ENCODE peak calls at places on chromosomes 7 and 10, in nine cellular contexts. One of them, this sample, is unnamed.

GRCh38 chr7:136803028-136803427 is 65.4 kb upstream of the CHRM2 start:
- DNase-seq in transverse colon: no peak
- DNase-seq in breast epithelium: no peak
- DNase-seq in prostate gland: no peak
- DNase-seq in heart left ventricle: no peak
- DNase-seq in A549: no peak
- DNase-seq in spleen: no peak
- DNase-seq in right lobe of liver: no peak
- DNase-seq in K562: no peak
- DNase-seq in this sample: no peak

GRCh38 chr7:139661875-139662274 is 115.9 kb downstream of the HIPK2 start:
- DNase-seq in transverse colon: no peak
- DNase-seq in breast epithelium: no peak
- DNase-seq in prostate gland: no peak
- DNase-seq in heart left ventricle: no peak
- DNase-seq in A549: no peak
- DNase-seq in spleen: no peak
- DNase-seq in right lobe of liver: no peak
- DNase-seq in K562: no peak
- DNase-seq in this sample: no peak

GRCh38 chr7:13279854-13280435 is 592.5 kb downstream of the ARL4A start:
- DNase-seq in transverse colon: no peak
- DNase-seq in breast epithelium: no peak
- DNase-seq in prostate gland: no peak
- DNase-seq in heart left ventricle: no peak
- DNase-seq in A549: peak
- DNase-seq in spleen: no peak
- DNase-seq in right lobe of liver: no peak
- DNase-seq in K562: no peak
- DNase-seq in this sample: no peak

GRCh38 chr7:22628112-22628511 is 98.9 kb upstream of the IL6 start:
- DNase-seq in transverse colon: no peak
- DNase-seq in breast epithelium: no peak
- DNase-seq in prostate gland: no peak
- DNase-seq in heart left ventricle: no peak
- DNase-seq in A549: no peak
- DNase-seq in spleen: no peak
- DNase-seq in right lobe of liver: no peak
- DNase-seq in K562: no peak
- DNase-seq in this sample: no peak

GRCh38 chr10:72069751-72070501 is 18.4 kb downstream of the SPOCK2 start:
- DNase-seq in transverse colon: no peak
- DNase-seq in breast epithelium: no peak
- DNase-seq in prostate gland: no peak
- DNase-seq in heart left ventricle: no peak
- DNase-seq in A549: no peak
- DNase-seq in spleen: peak
- DNase-seq in right lobe of liver: no peak
- DNase-seq in K562: peak
- DNase-seq in this sample: no peak

GRCh38 chr10:49750546-49750945 is 11.6 kb downstream of the OGDHL start:
- DNase-seq in transverse colon: no peak
- DNase-seq in breast epithelium: no peak
- DNase-seq in prostate gland: peak
- DNase-seq in heart left ventricle: no peak
- DNase-seq in A549: no peak
- DNase-seq in spleen: peak
- DNase-seq in right lobe of liver: no peak
- DNase-seq in K562: peak
- DNase-seq in this sample: no peak

GRCh38 chr7:149252378-149252777 is 9.6 kb upstream of the ZNF783 start:
- DNase-seq in transverse colon: no peak
- DNase-seq in breast epithelium: no peak
- DNase-seq in prostate gland: no peak
- DNase-seq in heart left ventricle: no peak
- DNase-seq in A549: no peak
- DNase-seq in spleen: no peak
- DNase-seq in right lobe of liver: no peak
- DNase-seq in K562: no peak
- DNase-seq in this sample: no peak

GRCh38 chr7:79130715-79131114 is 322.8 kb downstream of the MAGI2 start:
- DNase-seq in transverse colon: no peak
- DNase-seq in breast epithelium: no peak
- DNase-seq in prostate gland: no peak
- DNase-seq in heart left ventricle: no peak
- DNase-seq in A549: no peak
- DNase-seq in spleen: no peak
- DNase-seq in right lobe of liver: no peak
- DNase-seq in K562: no peak
- DNase-seq in this sample: no peak

GRCh38 chr7:66925255-66925654 is 4.2 kb downstream of the TMEM248 start:
- DNase-seq in transverse colon: no peak
- DNase-seq in breast epithelium: no peak
- DNase-seq in prostate gland: no peak
- DNase-seq in heart left ventricle: no peak
- DNase-seq in A549: no peak
- DNase-seq in spleen: no peak
- DNase-seq in right lobe of liver: no peak
- DNase-seq in K562: no peak
- DNase-seq in this sample: no peak

GRCh38 chr7:44618754-44619153 is 12.3 kb downstream of the OGDH start:
- DNase-seq in transverse colon: no peak
- DNase-seq in breast epithelium: no peak
- DNase-seq in prostate gland: no peak
- DNase-seq in heart left ventricle: no peak
- DNase-seq in A549: no peak
- DNase-seq in spleen: no peak
- DNase-seq in right lobe of liver: no peak
- DNase-seq in K562: no peak
- DNase-seq in this sample: no peak

GRCh38 chr7:130930260-130930659 is 196.3 kb upstream of the KLF14 start:
- DNase-seq in transverse colon: peak
- DNase-seq in breast epithelium: no peak
- DNase-seq in prostate gland: no peak
- DNase-seq in heart left ventricle: no peak
- DNase-seq in A549: peak
- DNase-seq in spleen: peak
- DNase-seq in right lobe of liver: peak
- DNase-seq in K562: no peak
- DNase-seq in this sample: peak

GRCh38 chr10:46534828-46535524 is 21.5 kb downstream of the GPRIN2 start:
- DNase-seq in transverse colon: peak
- DNase-seq in breast epithelium: peak
- DNase-seq in prostate gland: no peak
- DNase-seq in heart left ventricle: peak
- DNase-seq in A549: peak
- DNase-seq in spleen: peak
- DNase-seq in right lobe of liver: peak
- DNase-seq in K562: no peak
- DNase-seq in this sample: peak

GRCh38 chr7:140723002-140723401 is 26.5 kb downstream of the NDUFB2 start:
- DNase-seq in transverse colon: no peak
- DNase-seq in breast epithelium: no peak
- DNase-seq in prostate gland: no peak
- DNase-seq in heart left ventricle: no peak
- DNase-seq in A549: no peak
- DNase-seq in spleen: no peak
- DNase-seq in right lobe of liver: no peak
- DNase-seq in K562: no peak
- DNase-seq in this sample: no peak

GRCh38 chr7:5384618-5385017 is 39.0 kb downstream of the TNRC18 start:
- DNase-seq in transverse colon: no peak
- DNase-seq in breast epithelium: no peak
- DNase-seq in prostate gland: no peak
- DNase-seq in heart left ventricle: no peak
- DNase-seq in A549: no peak
- DNase-seq in spleen: no peak
- DNase-seq in right lobe of liver: no peak
- DNase-seq in K562: no peak
- DNase-seq in this sample: no peak

GRCh38 chr10:93995598-93996271 is 2.0 kb downstream of the PLCE1 start:
- DNase-seq in transverse colon: no peak
- DNase-seq in breast epithelium: no peak
- DNase-seq in prostate gland: no peak
- DNase-seq in heart left ventricle: no peak
- DNase-seq in A549: no peak
- DNase-seq in spleen: no peak
- DNase-seq in right lobe of liver: no peak
- DNase-seq in K562: no peak
- DNase-seq in this sample: no peak

GRCh38 chr10:124323806-124324205 is 94.9 kb downstream of the OAT start:
- DNase-seq in transverse colon: no peak
- DNase-seq in breast epithelium: no peak
- DNase-seq in prostate gland: no peak
- DNase-seq in heart left ventricle: no peak
- DNase-seq in A549: no peak
- DNase-seq in spleen: peak
- DNase-seq in right lobe of liver: no peak
- DNase-seq in K562: no peak
- DNase-seq in this sample: no peak

GRCh38 chr10:124325658-124325965 is 93.1 kb downstream of the OAT start:
- DNase-seq in transverse colon: no peak
- DNase-seq in breast epithelium: no peak
- DNase-seq in prostate gland: no peak
- DNase-seq in heart left ventricle: no peak
- DNase-seq in A549: no peak
- DNase-seq in spleen: no peak
- DNase-seq in right lobe of liver: no peak
- DNase-seq in K562: no peak
- DNase-seq in this sample: no peak

GRCh38 chr10:124325998-124326636 is 92.6 kb downstream of the OAT start:
- DNase-seq in transverse colon: no peak
- DNase-seq in breast epithelium: no peak
- DNase-seq in prostate gland: no peak
- DNase-seq in heart left ventricle: no peak
- DNase-seq in A549: no peak
- DNase-seq in spleen: peak
- DNase-seq in right lobe of liver: no peak
- DNase-seq in K562: no peak
- DNase-seq in this sample: no peak

GRCh38 chr10:124324451-124324850 is 94.3 kb downstream of the OAT start:
- DNase-seq in transverse colon: no peak
- DNase-seq in breast epithelium: no peak
- DNase-seq in prostate gland: no peak
- DNase-seq in heart left ventricle: no peak
- DNase-seq in A549: no peak
- DNase-seq in spleen: peak
- DNase-seq in right lobe of liver: no peak
- DNase-seq in K562: no peak
- DNase-seq in this sample: no peak

GRCh38 chr10:124324856-124325657 is 93.7 kb downstream of the OAT start:
- DNase-seq in transverse colon: no peak
- DNase-seq in breast epithelium: no peak
- DNase-seq in prostate gland: no peak
- DNase-seq in heart left ventricle: no peak
- DNase-seq in A549: no peak
- DNase-seq in spleen: peak
- DNase-seq in right lobe of liver: no peak
- DNase-seq in K562: no peak
- DNase-seq in this sample: no peak
- H3K27ac ChIP-seq in transverse colon: no peak
- H3K27ac ChIP-seq in breast epithelium: no peak
- H3K27ac ChIP-seq in prostate gland: no peak
- H3K27ac ChIP-seq in heart left ventricle: no peak
- H3K27ac ChIP-seq in A549: no peak
- H3K27ac ChIP-seq in spleen: no peak
- H3K27ac ChIP-seq in right lobe of liver: no peak
- H3K27ac ChIP-seq in K562: no peak
- H3K27ac ChIP-seq in this sample: no peak

GRCh38 chr7:151088856-151089699 is 2.8 kb downstream of the AGAP3 start:
- DNase-seq in transverse colon: peak
- DNase-seq in breast epithelium: peak
- DNase-seq in prostate gland: peak
- DNase-seq in heart left ventricle: peak
- DNase-seq in A549: no peak
- DNase-seq in spleen: peak
- DNase-seq in right lobe of liver: peak
- DNase-seq in K562: no peak
- DNase-seq in this sample: no peak
- TF ChIP-seq POLR2A in transverse colon: peak
- TF ChIP-seq POLR2A in breast epithelium: peak
- TF ChIP-seq POLR2A in prostate gland: peak
- TF ChIP-seq POLR2A in heart left ventricle: no peak
- TF ChIP-seq POLR2A in A549: no peak
- TF ChIP-seq POLR2A in spleen: no peak
- TF ChIP-seq POLR2A in right lobe of liver: peak
- TF ChIP-seq POLR2A in K562: no peak
- TF ChIP-seq POLR2A in this sample: no peak

GRCh38 chr10:22723343-22723779 is 9.0 kb upstream of the PIP4K2A start:
- DNase-seq in transverse colon: peak
- DNase-seq in breast epithelium: no peak
- DNase-seq in prostate gland: no peak
- DNase-seq in heart left ventricle: no peak
- DNase-seq in A549: no peak
- DNase-seq in spleen: no peak
- DNase-seq in right lobe of liver: no peak
- DNase-seq in K562: no peak
- DNase-seq in this sample: peak
- H3K27ac ChIP-seq in transverse colon: no peak
- H3K27ac ChIP-seq in breast epithelium: no peak
- H3K27ac ChIP-seq in prostate gland: no peak
- H3K27ac ChIP-seq in heart left ventricle: no peak
- H3K27ac ChIP-seq in A549: no peak
- H3K27ac ChIP-seq in spleen: peak
- H3K27ac ChIP-seq in right lobe of liver: no peak
- H3K27ac ChIP-seq in K562: no peak
- H3K27ac ChIP-seq in this sample: no peak

GRCh38 chr7:38678342-38679054 is 47.3 kb upstream of the AMPH start:
- DNase-seq in transverse colon: no peak
- DNase-seq in breast epithelium: no peak
- DNase-seq in prostate gland: no peak
- DNase-seq in heart left ventricle: no peak
- DNase-seq in A549: no peak
- DNase-seq in spleen: no peak
- DNase-seq in right lobe of liver: no peak
- DNase-seq in K562: no peak
- DNase-seq in this sample: no peak

GRCh38 chr7:38679419-38679818 is 48.2 kb upstream of the AMPH start:
- DNase-seq in transverse colon: no peak
- DNase-seq in breast epithelium: no peak
- DNase-seq in prostate gland: no peak
- DNase-seq in heart left ventricle: no peak
- DNase-seq in A549: no peak
- DNase-seq in spleen: no peak
- DNase-seq in right lobe of liver: no peak
- DNase-seq in K562: no peak
- DNase-seq in this sample: no peak

GRCh38 chr7:38685851-38686250 is 54.7 kb upstream of the AMPH start:
- DNase-seq in transverse colon: no peak
- DNase-seq in breast epithelium: no peak
- DNase-seq in prostate gland: no peak
- DNase-seq in heart left ventricle: no peak
- DNase-seq in A549: no peak
- DNase-seq in spleen: no peak
- DNase-seq in right lobe of liver: no peak
- DNase-seq in K562: no peak
- DNase-seq in this sample: no peak

GRCh38 chr7:38682602-38683001 is 51.4 kb upstream of the AMPH start:
- DNase-seq in transverse colon: no peak
- DNase-seq in breast epithelium: no peak
- DNase-seq in prostate gland: no peak
- DNase-seq in heart left ventricle: no peak
- DNase-seq in A549: no peak
- DNase-seq in spleen: no peak
- DNase-seq in right lobe of liver: no peak
- DNase-seq in K562: no peak
- DNase-seq in this sample: no peak

GRCh38 chr7:38681882-38682281 is 50.7 kb upstream of the AMPH start:
- DNase-seq in transverse colon: no peak
- DNase-seq in breast epithelium: no peak
- DNase-seq in prostate gland: no peak
- DNase-seq in heart left ventricle: no peak
- DNase-seq in A549: no peak
- DNase-seq in spleen: no peak
- DNase-seq in right lobe of liver: no peak
- DNase-seq in K562: no peak
- DNase-seq in this sample: no peak
- TF ChIP-seq POLR2A in transverse colon: no peak
- TF ChIP-seq POLR2A in breast epithelium: no peak
- TF ChIP-seq POLR2A in prostate gland: no peak
- TF ChIP-seq POLR2A in heart left ventricle: no peak
- TF ChIP-seq POLR2A in A549: no peak
- TF ChIP-seq POLR2A in spleen: no peak
- TF ChIP-seq POLR2A in right lobe of liver: no peak
- TF ChIP-seq POLR2A in K562: no peak
- TF ChIP-seq POLR2A in this sample: no peak

This sample was measured in Peyer's patch.